ENCODE peak calls at places on chromosomes 7 and 10, in ten cellular contexts. One of them, this sample, is unnamed.
A peak's percentile ranks its signal among the peaks of the same experiment; 100 is the strongest.

GRCh38 chr7:43470110-43470509 is 112.8 kb upstream of the STK17A start:
- DNase-seq in H1: peak; percentile 2
- DNase-seq in brain microvascular endothelial cell: no peak
- DNase-seq in heart right ventricle: no peak
- DNase-seq in DMS53: no peak
- DNase-seq in iPS-NIHi11: no peak
- DNase-seq in T follicular helper cell: no peak
- DNase-seq in breast epithelium: no peak
- DNase-seq in IMR-90: peak; percentile 6
- DNase-seq in stimulated activated CD4-positive, alpha-beta T cell treated with anti-CD3 and anti-CD28 coated beads, Interleukin-1b, Interleukin-23, amount 100 ng/mL, for 1 hour: no peak
- DNase-seq in this sample: no peak

GRCh38 chr10:22626784-22627183 is 87.6 kb downstream of the PIP4K2A start:
- DNase-seq in breast epithelium: no peak
- DNase-seq in IMR-90: no peak
- DNase-seq in H1: no peak
- DNase-seq in stimulated activated CD4-positive, alpha-beta T cell treated with anti-CD3 and anti-CD28 coated beads, Interleukin-1b, Interleukin-23, amount 100 ng/mL, for 1 hour: no peak
- DNase-seq in brain microvascular endothelial cell: no peak
- DNase-seq in DMS53: no peak
- DNase-seq in iPS-NIHi11: no peak
- DNase-seq in heart right ventricle: no peak
- DNase-seq in T follicular helper cell: no peak
- DNase-seq in this sample: no peak

GRCh38 chr10:122854648-122855047 is 9.0 kb upstream of the CUZD1 start:
- DNase-seq in T follicular helper cell: no peak
- DNase-seq in brain microvascular endothelial cell: peak; percentile 58
- DNase-seq in stimulated activated CD4-positive, alpha-beta T cell treated with anti-CD3 and anti-CD28 coated beads, Interleukin-1b, Interleukin-23, amount 100 ng/mL, for 1 hour: no peak
- DNase-seq in iPS-NIHi11: no peak
- DNase-seq in heart right ventricle: no peak
- DNase-seq in H1: no peak
- DNase-seq in IMR-90: peak; percentile 92
- DNase-seq in DMS53: peak; percentile 9
- DNase-seq in breast epithelium: no peak
- DNase-seq in this sample: no peak

GRCh38 chr7:120280743-120281142 is 7.8 kb downstream of the KCND2 start:
- DNase-seq in heart right ventricle: no peak
- DNase-seq in DMS53: no peak
- DNase-seq in T follicular helper cell: no peak
- DNase-seq in breast epithelium: no peak
- DNase-seq in iPS-NIHi11: no peak
- DNase-seq in H1: no peak
- DNase-seq in brain microvascular endothelial cell: peak; percentile 17
- DNase-seq in stimulated activated CD4-positive, alpha-beta T cell treated with anti-CD3 and anti-CD28 coated beads, Interleukin-1b, Interleukin-23, amount 100 ng/mL, for 1 hour: no peak
- DNase-seq in IMR-90: no peak
- DNase-seq in this sample: no peak

GRCh38 chr7:123154231-123154860 is 45.4 kb downstream of the SLC13A1 start:
- DNase-seq in brain microvascular endothelial cell: peak; percentile 87
- DNase-seq in breast epithelium: peak; percentile 67
- DNase-seq in iPS-NIHi11: peak; percentile 71
- DNase-seq in heart right ventricle: peak; percentile 72
- DNase-seq in T follicular helper cell: no peak
- DNase-seq in IMR-90: peak; percentile 50
- DNase-seq in H1: peak; percentile 81
- DNase-seq in DMS53: peak; percentile 95
- DNase-seq in stimulated activated CD4-positive, alpha-beta T cell treated with anti-CD3 and anti-CD28 coated beads, Interleukin-1b, Interleukin-23, amount 100 ng/mL, for 1 hour: no peak
- DNase-seq in this sample: no peak

GRCh38 chr7:111886233-111886632 is 320.0 kb downstream of the DOCK4 start:
- DNase-seq in H1: no peak
- DNase-seq in DMS53: no peak
- DNase-seq in breast epithelium: no peak
- DNase-seq in T follicular helper cell: no peak
- DNase-seq in IMR-90: no peak
- DNase-seq in stimulated activated CD4-positive, alpha-beta T cell treated with anti-CD3 and anti-CD28 coated beads, Interleukin-1b, Interleukin-23, amount 100 ng/mL, for 1 hour: no peak
- DNase-seq in brain microvascular endothelial cell: no peak
- DNase-seq in iPS-NIHi11: no peak
- DNase-seq in heart right ventricle: no peak
- DNase-seq in this sample: no peak

GRCh38 chr7:43201912-43202311 is 89.5 kb downstream of the HECW1 start:
- DNase-seq in iPS-NIHi11: no peak
- DNase-seq in T follicular helper cell: no peak
- DNase-seq in DMS53: no peak
- DNase-seq in IMR-90: peak; percentile 77
- DNase-seq in brain microvascular endothelial cell: peak; percentile 35
- DNase-seq in H1: no peak
- DNase-seq in heart right ventricle: no peak
- DNase-seq in breast epithelium: no peak
- DNase-seq in stimulated activated CD4-positive, alpha-beta T cell treated with anti-CD3 and anti-CD28 coated beads, Interleukin-1b, Interleukin-23, amount 100 ng/mL, for 1 hour: no peak
- DNase-seq in this sample: no peak

GRCh38 chr7:149202831-149203231 is 7.5 kb downstream of the ZNF282 start:
- DNase-seq in heart right ventricle: peak; percentile 21
- DNase-seq in DMS53: no peak
- DNase-seq in T follicular helper cell: no peak
- DNase-seq in IMR-90: peak; percentile 31
- DNase-seq in stimulated activated CD4-positive, alpha-beta T cell treated with anti-CD3 and anti-CD28 coated beads, Interleukin-1b, Interleukin-23, amount 100 ng/mL, for 1 hour: no peak
- DNase-seq in breast epithelium: no peak
- DNase-seq in iPS-NIHi11: no peak
- DNase-seq in H1: no peak
- DNase-seq in brain microvascular endothelial cell: no peak
- DNase-seq in this sample: no peak

This sample was measured in T-helper 9 cell.